ENCODE peak calls at places on chromosomes 11 and 22, in six cellular contexts. N is A673, E is right atrium auricular region, R is RWPE1, Y is heart right ventricle, U is HCT116. C is an unnamed sample.

GRCh38 chr22:47847281-47847890 is 1084.9 kb downstream of the TBC1D22A start:
- DNase-seq in N (no peak), R (no peak), Y (no peak), E (peak), U (no peak), C (no peak)

GRCh38 chr11:106697058-106697457 is 321.2 kb downstream of the GUCY1A2 start:
- DNase-seq in E (no peak), Y (no peak), N (no peak), R (peak), U (no peak), C (peak)

GRCh38 chr11:111819161-111820058 is 52.0 kb downstream of the ALG9 start:
- DNase-seq in N (peak), E (no peak), R (no peak), U (no peak), Y (peak), C (no peak)

GRCh38 chr11:128471138-128471661 is 116.2 kb downstream of the ETS1 start:
- DNase-seq in Y (no peak), U (no peak), N (no peak), R (no peak), E (no peak), C (no peak)

GRCh38 chr11:1271927-1272326 is 37.5 kb downstream of the TOLLIP start:
- DNase-seq in Y (no peak), N (no peak), R (no peak), U (no peak), E (no peak), C (no peak)

GRCh38 chr11:15685311-15685710 is 570.6 kb downstream of the INSC start:
- DNase-seq in R (no peak), E (no peak), U (no peak), N (no peak), Y (no peak), C (no peak)

GRCh38 chr11:56412396-56412795 is at the start of gene OR5AL1:
- DNase-seq in Y (no peak), U (no peak), E (no peak), R (no peak), N (no peak), C (no peak)

GRCh38 chr11:79498681-79499080 is 57.9 kb upstream of the TENM4 start:
- DNase-seq in E (no peak), N (no peak), R (no peak), U (no peak), Y (no peak), C (no peak)

GRCh38 chr22:20157416-20158183 is 6.7 kb upstream of the CCDC188 start:
- DNase-seq in N (no peak), E (no peak), Y (no peak), R (no peak), U (no peak), C (no peak)

DNA sequence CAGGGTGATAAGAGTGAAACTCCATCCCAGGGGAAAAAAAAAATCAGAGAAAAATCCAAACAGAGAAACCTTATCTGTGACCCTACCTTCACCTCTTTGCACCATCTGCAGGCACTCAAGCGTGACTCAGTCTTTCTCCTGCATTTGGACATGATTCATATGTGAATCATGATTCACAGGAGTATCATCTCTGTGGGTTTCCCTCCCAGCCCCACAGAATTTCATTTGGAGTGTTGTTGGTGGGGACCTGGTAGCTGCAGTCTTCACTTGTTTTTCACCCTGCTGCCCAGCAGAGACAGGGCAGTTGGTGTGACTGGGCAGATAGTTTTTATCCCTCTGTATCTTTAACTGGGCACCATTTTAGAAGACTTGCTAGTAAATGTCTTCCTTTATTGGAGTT is 75.7 kb downstream of the DEPDC5 start:
- DNase-seq in U (peak), E (no peak), Y (no peak), R (peak), N (peak), C (peak)
- H3K27ac ChIP-seq in U (peak), E (peak), Y (no peak), R (peak), N (no peak), C (peak)

DNA sequence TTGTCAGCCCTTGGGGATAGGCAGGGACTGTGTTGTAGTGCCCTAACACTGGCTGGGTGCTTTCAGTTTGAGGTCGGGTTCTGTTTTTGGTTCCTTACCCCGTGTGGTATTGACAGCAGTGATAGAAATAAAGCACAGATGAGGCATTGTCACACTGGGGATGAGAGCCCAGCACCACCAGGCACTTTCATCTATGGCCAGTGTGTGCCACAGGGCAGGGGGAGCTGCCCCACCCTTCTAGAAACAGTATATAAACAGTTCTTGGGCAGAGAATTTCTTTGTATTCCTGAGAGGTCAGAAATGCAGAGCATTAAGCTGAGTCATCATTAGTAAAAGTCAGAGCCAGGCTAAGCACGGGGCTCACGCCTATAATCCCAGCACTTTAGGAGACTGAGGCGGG is 23.1 kb upstream of the CDC42EP2 start:
- DNase-seq in Y (no peak), R (no peak), U (no peak), N (no peak), E (no peak), C (no peak)
- H3K27ac ChIP-seq in Y (peak), R (peak), U (no peak), N (peak), E (peak), C (no peak)

DNA sequence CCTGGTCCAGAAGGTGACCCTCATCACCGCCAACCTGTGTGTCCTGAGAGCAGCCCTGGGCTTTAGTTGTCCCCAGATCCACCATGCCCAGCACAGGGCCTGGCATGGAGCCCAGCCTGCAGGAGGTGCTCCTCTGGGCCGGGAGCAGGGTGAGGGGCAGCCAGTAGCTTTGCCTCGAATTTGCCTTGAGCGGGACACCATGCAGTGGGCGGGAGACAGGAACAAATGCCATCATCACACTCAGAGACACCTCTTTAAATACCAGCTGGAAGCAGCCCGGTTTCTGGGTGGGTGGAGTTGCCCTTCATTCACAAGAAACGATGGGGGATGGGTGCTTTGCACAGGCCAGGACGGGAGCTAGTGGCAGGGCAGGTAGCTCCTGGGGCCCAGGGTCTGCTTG is 19.3 kb downstream of the FLRT1 start:
- DNase-seq in U (no peak), E (peak), R (no peak), Y (peak), N (peak), C (no peak)
- H3K27ac ChIP-seq in U (no peak), E (peak), R (no peak), Y (peak), N (no peak), C (no peak)

DNA sequence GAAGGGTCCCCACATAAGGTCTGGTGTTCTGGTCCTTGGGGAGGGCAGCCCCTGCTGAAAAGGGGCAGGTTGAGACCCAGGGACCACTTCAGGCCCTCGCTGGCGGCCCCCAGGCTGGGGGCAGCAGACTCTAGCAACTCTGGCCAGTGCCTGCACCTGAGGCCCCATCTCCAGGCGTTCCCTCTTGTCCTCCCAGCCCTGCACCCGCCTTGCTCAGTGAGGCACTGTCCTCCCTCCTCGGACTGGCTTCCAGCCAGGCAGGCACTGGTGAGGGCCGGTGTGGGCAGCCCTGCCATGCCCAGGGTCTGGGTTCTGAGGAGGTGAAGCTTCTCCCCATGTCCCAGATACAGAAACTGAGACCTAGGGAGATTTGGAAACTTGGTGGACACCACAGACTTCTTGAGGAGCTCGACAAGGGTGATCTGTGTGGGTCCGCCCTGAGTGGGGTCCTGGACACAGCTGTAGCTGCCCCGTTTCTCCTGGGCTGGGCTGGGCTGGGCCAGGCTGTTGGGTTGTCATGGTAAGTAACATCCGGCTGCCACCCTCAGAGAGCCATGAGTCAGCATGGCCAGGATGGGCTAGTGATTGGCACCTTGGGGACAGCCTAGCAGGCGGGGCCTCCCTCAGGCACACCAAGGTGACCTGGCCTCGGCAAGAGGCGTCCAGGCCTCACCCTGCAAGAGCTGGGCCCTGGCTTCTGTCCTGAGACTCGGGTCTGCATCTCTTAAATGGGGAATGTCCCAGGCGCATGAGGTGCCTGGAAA is 11.1 kb upstream of the PHLDA2 start:
- DNase-seq in R (peak), E (peak), Y (no peak), U (peak), N (no peak), C (no peak)
- H3K27ac ChIP-seq in R (peak), E (peak), Y (peak), U (peak), N (no peak), C (peak)

GRCh38 chr22:50398698-50399648 is 55.8 kb downstream of the PPP6R2 start:
- DNase-seq in U (no peak), E (no peak), N (no peak), Y (no peak), R (no peak), C (no peak)

GRCh38 chr22:50399751-50400331 is 56.7 kb downstream of the PPP6R2 start:
- DNase-seq in R (peak), Y (peak), U (peak), N (peak), E (no peak), C (no peak)

GRCh38 chr22:50400406-50400805 is 57.3 kb downstream of the PPP6R2 start:
- DNase-seq in Y (no peak), R (no peak), U (no peak), E (no peak), N (no peak), C (no peak)

GRCh38 chr22:50400931-50401330 is 57.8 kb downstream of the PPP6R2 start:
- DNase-seq in N (no peak), U (no peak), Y (no peak), R (no peak), E (no peak), C (no peak)

GRCh38 chr22:50396751-50397370 is 53.7 kb downstream of the PPP6R2 start:
- DNase-seq in U (no peak), Y (no peak), N (no peak), R (no peak), E (no peak), C (no peak)
- H3K27ac ChIP-seq in U (no peak), Y (no peak), N (peak), R (no peak), E (no peak), C (no peak)

GRCh38 chr11:132035736-132036135 is 665.3 kb downstream of the NTM start:
- DNase-seq in E (no peak), Y (no peak), R (no peak), N (no peak), U (no peak), C (no peak)
- H3K27ac ChIP-seq in E (no peak), Y (no peak), R (no peak), N (no peak), U (no peak), C (no peak)

GRCh38 chr22:35868938-35869337 is 151.3 kb downstream of the APOL5 start:
- DNase-seq in U (no peak), Y (no peak), N (no peak), R (no peak), E (no peak), C (no peak)

GRCh38 chr22:35866646-35867045 is 149.0 kb downstream of the APOL5 start:
- DNase-seq in U (no peak), Y (no peak), E (no peak), N (no peak), R (no peak), C (no peak)

GRCh38 chr22:35873426-35873825 is 155.2 kb downstream of the RBFOX2 start:
- DNase-seq in U (no peak), E (no peak), Y (no peak), N (no peak), R (no peak), C (no peak)

GRCh38 chr22:35872451-35872850 is 154.8 kb downstream of the APOL5 start:
- DNase-seq in R (no peak), U (no peak), N (no peak), Y (peak), E (no peak), C (no peak)

GRCh38 chr22:35870517-35871275 is 153.0 kb downstream of the APOL5 start:
- DNase-seq in R (no peak), Y (no peak), N (no peak), U (no peak), E (no peak), C (no peak)
- H3K27ac ChIP-seq in R (no peak), Y (peak), N (no peak), U (no peak), E (no peak), C (no peak)

GRCh38 chr11:7612661-7613393 is 60.5 kb downstream of the CYB5R2 start:
- DNase-seq in N (no peak), R (no peak), E (no peak), U (no peak), Y (no peak), C (no peak)
- H3K27ac ChIP-seq in N (no peak), R (no peak), E (no peak), U (no peak), Y (no peak), C (peak)